ENCODE peak calls at places on chromosomes 3 and 15, in four cellular contexts. L, S, T and R are unnamed samples. For H3K4me1, the result is how much of the 10 kb centered on the place peaks cover.

GRCh38 chr3:125628212-125628611 is 32.9 kb upstream of the OSBPL11 start:
- DNase-seq in T (no peak), L (no peak), S (no peak), R (no peak)

GRCh38 chr3:46713048-46713897 is 4.4 kb downstream of the PRSS50 start:
- DNase-seq in S (no peak), L (no peak), T (no peak), R (no peak)

GRCh38 chr3:64438837-64439236 is 213.6 kb upstream of the PRICKLE2 start:
- DNase-seq in S (no peak), L (no peak), T (no peak), R (no peak)

GRCh38 chr3:192899540-192899982 is 18.1 kb downstream of the MB21D2 start:
- DNase-seq in L (no peak), T (no peak), S (no peak), R (no peak)

GRCh38 chr3:25648107-25648535 is 16.6 kb downstream of the TOP2B start:
- DNase-seq in T (peak), L (peak), S (peak), R (peak)

GRCh38 chr3:109899930-109900329 is 562.6 kb upstream of the DPPA4 start:
- DNase-seq in L (no peak), T (no peak), S (no peak), R (no peak)

GRCh38 chr3:184241447-184242296 is 7.1 kb downstream of the ALG3 start:
- DNase-seq in L (peak), T (no peak), S (peak), R (peak)

GRCh38 chr3:150090006-150090405 is 119.3 kb upstream of the PFN2 start:
- DNase-seq in T (no peak), S (peak), L (no peak), R (no peak)

GRCh38 chr15:73688455-73688854 is 4.3 kb downstream of the CD276 start:
- DNase-seq in S (no peak), T (no peak), L (no peak), R (peak)

GRCh38 chr15:60006203-60006782 is 2.2 kb downstream of the FOXB1 start:
- DNase-seq in L (peak), T (no peak), S (no peak), R (peak)

GRCh38 chr15:60004019-60004845 is at the start of gene FOXB1:
- DNase-seq in S (no peak), L (peak), T (no peak), R (peak)

GRCh38 chr15:60004846-60005351 is 788 bp downstream of the FOXB1 start:
- DNase-seq in S (no peak), T (no peak), L (peak), R (no peak)

GRCh38 chr15:60006808-60007346 is 2.8 kb downstream of the FOXB1 start:
- DNase-seq in L (no peak), S (no peak), T (no peak), R (no peak)

DNA sequence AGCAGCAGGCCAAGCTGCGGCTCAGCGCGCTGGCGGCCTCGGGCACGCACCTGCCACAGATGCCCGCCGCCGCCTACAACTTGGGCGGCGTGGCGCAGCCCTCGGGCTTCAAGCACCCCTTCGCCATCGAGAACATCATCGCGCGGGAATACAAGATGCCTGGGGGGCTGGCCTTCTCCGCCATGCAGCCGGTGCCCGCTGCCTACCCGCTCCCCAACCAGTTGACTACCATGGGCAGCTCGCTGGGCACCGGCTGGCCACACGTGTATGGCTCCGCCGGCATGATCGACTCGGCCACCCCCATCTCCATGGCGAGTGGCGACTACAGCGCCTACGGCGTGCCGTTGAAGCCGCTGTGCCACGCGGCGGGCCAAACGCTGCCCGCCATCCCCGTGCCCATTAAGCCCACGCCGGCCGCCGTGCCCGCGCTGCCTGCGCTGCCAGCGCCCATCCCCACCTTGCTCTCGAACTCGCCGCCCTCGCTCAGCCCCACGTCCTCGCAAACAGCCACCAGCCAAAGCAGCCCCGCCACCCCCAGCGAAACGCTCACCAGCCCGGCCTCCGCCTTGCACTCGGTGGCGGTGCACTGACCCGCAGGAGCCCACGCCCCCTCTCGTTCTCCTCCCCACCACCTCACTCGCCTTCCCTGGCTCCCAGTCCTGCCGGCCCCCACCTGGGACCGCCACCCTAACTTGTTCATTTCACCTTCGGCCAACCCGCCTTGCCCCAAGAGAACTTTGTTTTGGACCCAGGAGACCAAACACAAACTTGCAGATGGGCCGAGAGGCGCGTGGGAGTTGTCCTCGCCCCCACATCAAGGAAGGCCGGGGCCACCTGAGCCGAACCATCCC is 1.5 kb downstream of the FOXB1 start:
- DNase-seq in T (no peak), L (peak), S (no peak), R (no peak)
- H3K4me1 ChIP-seq in T (under half), L (under half), S (under half), R (under half)

GRCh38 chr3:188797045-188797444 is 374.7 kb upstream of the TPRG1 start:
- DNase-seq in T (no peak), L (no peak), S (no peak), R (no peak)
- H3K4me2 ChIP-seq in T (no peak), L (no peak), S (no peak), R (no peak)

GRCh38 chr3:88058593-88059379 is at the start of the genes CGGBP1 and ZNF654:
- DNase-seq in L (peak), T (peak), S (peak), R (peak)
- H3K4me1 ChIP-seq in L (half or more), T (under half), S (under half), R (under half)

DNA sequence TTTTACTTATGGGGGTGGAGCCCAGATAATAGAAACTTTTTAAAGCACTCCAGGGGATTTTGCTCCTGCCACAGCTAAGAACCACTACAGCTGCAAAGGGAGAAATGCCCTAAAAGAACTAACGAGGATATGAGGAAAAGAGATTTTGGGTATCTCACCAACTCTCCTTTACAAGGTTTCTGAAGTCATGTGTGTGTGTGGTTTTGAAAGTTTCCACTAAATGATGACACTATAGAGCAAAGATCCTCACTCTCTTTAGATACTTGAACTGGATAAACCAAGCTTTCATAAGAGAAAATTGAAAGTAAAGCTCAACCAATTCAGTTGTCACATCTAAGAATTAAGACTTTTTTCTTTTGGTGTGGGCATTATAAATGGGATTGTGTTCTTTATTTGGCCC is 455.3 kb upstream of the ALCAM start:
- DNase-seq in T (no peak), L (no peak), S (no peak), R (no peak)
- H3K4me2 ChIP-seq in T (no peak), L (no peak), S (no peak), R (no peak)

DNA sequence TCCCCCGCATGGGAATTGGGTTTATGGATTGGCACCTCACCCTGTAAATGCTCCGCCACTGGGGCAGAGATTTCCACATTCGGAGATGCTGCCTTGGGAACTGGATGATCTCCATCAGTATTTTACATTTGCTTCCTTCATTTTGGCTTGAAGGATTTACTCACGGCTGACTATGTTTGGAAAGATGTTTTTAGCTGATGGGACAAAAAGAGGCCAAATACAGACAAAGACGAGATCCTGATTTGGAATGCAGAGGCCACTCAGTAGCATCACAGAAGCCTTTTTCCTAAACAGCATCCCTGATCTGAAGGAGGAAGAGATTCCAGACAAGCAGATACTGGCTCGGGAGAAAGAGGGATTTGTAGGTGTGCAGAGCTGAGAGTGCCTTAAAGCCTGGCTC is 76.9 kb downstream of the MESD start:
- DNase-seq in S (no peak), L (no peak), T (no peak), R (no peak)
- H3K4me1 ChIP-seq in S (under half), L (under half), T (under half), R (under half)

GRCh38 chr3:72411102-72411501 is 437.1 kb downstream of the SHQ1 start:
- DNase-seq in S (no peak), T (no peak), L (no peak), R (no peak)
- H3K4me2 ChIP-seq in S (no peak), T (peak), L (no peak), R (peak)

GRCh38 chr3:155111971-155112370 is 31.9 kb downstream of the MME start:
- DNase-seq in S (peak), L (no peak), T (no peak), R (no peak)
- H3K4me1 ChIP-seq in S (half or more), L (half or more), T (under half), R (under half)

GRCh38 chr3:172285844-172286243 is 162.4 kb downstream of the GHSR start:
- DNase-seq in T (no peak), S (no peak), L (no peak), R (no peak)
- H3K4me2 ChIP-seq in T (peak), S (no peak), L (no peak), R (no peak)